ENCODE peak calls at places on chromosomes 3 and 15, in four cellular contexts. One of them, this sample, is unnamed.

GRCh38 chr3:156449712-156450574 is 105.0 kb downstream of the SSR3 start:
- DNase-seq in mesendoderm: peak
- DNase-seq in IMR-90: peak
- DNase-seq in H1: no peak
- DNase-seq in this sample: no peak

GRCh38 chr3:17972889-17973558 is 230.6 kb upstream of the TBC1D5 start:
- DNase-seq in mesendoderm: no peak
- DNase-seq in IMR-90: no peak
- DNase-seq in H1: no peak
- DNase-seq in this sample: no peak

GRCh38 chr3:129439381-129439816 is 349 bp downstream of the MBD4 start:
- DNase-seq in mesendoderm: peak
- DNase-seq in IMR-90: no peak
- DNase-seq in H1: no peak
- DNase-seq in this sample: no peak

GRCh38 chr3:114444216-114444615 is 150.4 kb downstream of the TIGIT start:
- DNase-seq in mesendoderm: no peak
- DNase-seq in IMR-90: no peak
- DNase-seq in H1: no peak
- DNase-seq in this sample: no peak

GRCh38 chr3:100361897-100362296 is 27.3 kb downstream of the NIT2 start:
- DNase-seq in mesendoderm: no peak
- DNase-seq in IMR-90: no peak
- DNase-seq in H1: no peak
- DNase-seq in this sample: no peak

GRCh38 chr3:53026423-53027162 is 19.3 kb downstream of the SFMBT1 start:
- DNase-seq in mesendoderm: peak
- DNase-seq in IMR-90: no peak
- DNase-seq in H1: no peak
- DNase-seq in this sample: peak

GRCh38 chr3:50572158-50572557 is 2.8 kb downstream of the HEMK1 start:
- DNase-seq in mesendoderm: peak
- DNase-seq in IMR-90: peak
- DNase-seq in H1: peak
- DNase-seq in this sample: peak

GRCh38 chr3:73546961-73547360 is 77.8 kb downstream of the PDZRN3 start:
- DNase-seq in mesendoderm: no peak
- DNase-seq in IMR-90: peak
- DNase-seq in H1: no peak
- DNase-seq in this sample: no peak

GRCh38 chr3:27677554-27677953 is 44.6 kb downstream of the EOMES start:
- DNase-seq in mesendoderm: no peak
- DNase-seq in IMR-90: peak
- DNase-seq in H1: no peak
- DNase-seq in this sample: no peak

GRCh38 chr15:69523010-69524001 is 70.7 kb downstream of the RPLP1 start:
- DNase-seq in mesendoderm: peak
- DNase-seq in IMR-90: peak
- DNase-seq in H1: peak
- DNase-seq in this sample: peak

GRCh38 chr15:61474796-61475195 is 245.7 kb upstream of the RORA start:
- DNase-seq in mesendoderm: no peak
- DNase-seq in IMR-90: no peak
- DNase-seq in H1: no peak
- DNase-seq in this sample: no peak

GRCh38 chr3:160003520-160004128 is 15.0 kb downstream of the IL12A start:
- DNase-seq in mesendoderm: peak
- DNase-seq in IMR-90: peak
- DNase-seq in H1: peak
- DNase-seq in this sample: peak

GRCh38 chr3:50657816-50658215 is 16.9 kb upstream of the DOCK3 start:
- DNase-seq in mesendoderm: no peak
- DNase-seq in IMR-90: no peak
- DNase-seq in H1: no peak
- DNase-seq in this sample: no peak

GRCh38 chr3:9746330-9746729 is 3.4 kb upstream of the OGG1 start:
- DNase-seq in mesendoderm: no peak
- DNase-seq in IMR-90: peak
- DNase-seq in H1: no peak
- DNase-seq in this sample: no peak

DNA sequence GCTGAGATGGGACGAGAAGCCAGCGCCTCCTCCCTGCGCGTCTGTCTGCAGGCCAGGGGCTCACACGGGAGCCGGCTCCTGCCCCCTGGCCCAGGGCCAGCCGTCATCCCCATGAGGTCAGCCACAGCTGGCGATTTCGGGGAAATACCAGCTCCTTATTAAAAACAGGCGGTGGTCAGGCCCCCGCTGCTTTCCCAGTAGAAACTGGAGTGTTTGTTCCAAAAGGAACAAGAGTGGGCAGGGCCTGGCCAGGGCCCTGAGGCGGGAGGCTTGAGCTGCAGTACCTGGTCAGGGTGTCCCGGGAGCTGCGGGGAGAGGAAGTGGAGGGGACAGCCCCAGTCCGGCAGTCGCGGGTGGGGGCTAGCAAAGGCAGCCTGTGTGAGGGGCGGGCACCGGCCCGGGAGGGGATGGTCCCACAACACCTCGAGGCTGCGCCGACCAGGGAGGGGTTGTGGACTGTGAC is 17.8 kb downstream of the MYL3 start:
- DNase-seq in mesendoderm: peak
- DNase-seq in IMR-90: peak
- DNase-seq in H1: no peak
- DNase-seq in this sample: peak
- H2BK120ac ChIP-seq in mesendoderm: no peak
- H2BK120ac ChIP-seq in IMR-90: peak
- H2BK120ac ChIP-seq in H1: no peak
- H2BK120ac ChIP-seq in this sample: no peak

GRCh38 chr3:72336821-72337479 is 511.3 kb downstream of the SHQ1 start:
- DNase-seq in mesendoderm: peak
- DNase-seq in IMR-90: peak
- DNase-seq in H1: peak
- DNase-seq in this sample: peak
- H4K5ac ChIP-seq in mesendoderm: no peak
- H4K5ac ChIP-seq in IMR-90: no peak
- H4K5ac ChIP-seq in H1: no peak
- H4K5ac ChIP-seq in this sample: no peak

DNA sequence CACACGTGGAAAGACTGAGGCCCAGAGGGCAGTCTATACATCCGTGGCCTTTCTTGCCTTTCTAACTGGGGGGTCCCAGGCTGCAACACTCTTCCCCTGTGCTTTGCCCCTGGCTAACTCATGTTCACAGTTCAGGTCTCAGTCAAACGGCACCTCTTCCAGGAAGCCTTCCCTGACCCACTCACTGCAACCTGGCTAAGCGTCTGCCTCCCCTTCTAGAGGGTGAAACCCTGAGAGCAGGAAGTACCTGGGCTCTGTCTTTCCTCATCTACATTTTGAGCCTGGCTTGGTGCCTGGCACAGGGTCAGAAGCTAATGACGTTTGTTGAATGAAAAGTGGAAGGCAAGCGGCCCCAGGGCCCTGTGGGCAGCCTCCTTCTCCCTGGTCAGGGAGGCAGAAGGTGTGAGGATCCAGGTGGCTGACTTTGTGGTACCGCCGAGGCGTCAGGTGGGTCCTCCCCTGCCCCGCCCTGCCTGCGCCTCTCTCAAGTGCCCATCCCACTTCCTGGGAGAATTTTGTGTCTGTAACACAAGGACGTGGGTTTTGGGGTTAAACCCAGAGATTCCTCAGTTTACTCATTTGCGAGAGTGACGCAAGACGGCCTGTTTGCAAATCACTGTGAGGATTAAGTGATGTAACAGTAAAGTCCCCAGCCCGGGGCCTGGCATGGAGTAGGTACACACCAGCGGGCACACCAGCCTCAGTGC is 32.1 kb downstream of the DNASE1L3 start:
- DNase-seq in mesendoderm: no peak
- DNase-seq in IMR-90: no peak
- DNase-seq in H1: no peak
- DNase-seq in this sample: no peak
- H4K8ac ChIP-seq in mesendoderm: no peak
- H4K8ac ChIP-seq in IMR-90: no peak
- H4K8ac ChIP-seq in H1: peak
- H4K8ac ChIP-seq in this sample: no peak

DNA sequence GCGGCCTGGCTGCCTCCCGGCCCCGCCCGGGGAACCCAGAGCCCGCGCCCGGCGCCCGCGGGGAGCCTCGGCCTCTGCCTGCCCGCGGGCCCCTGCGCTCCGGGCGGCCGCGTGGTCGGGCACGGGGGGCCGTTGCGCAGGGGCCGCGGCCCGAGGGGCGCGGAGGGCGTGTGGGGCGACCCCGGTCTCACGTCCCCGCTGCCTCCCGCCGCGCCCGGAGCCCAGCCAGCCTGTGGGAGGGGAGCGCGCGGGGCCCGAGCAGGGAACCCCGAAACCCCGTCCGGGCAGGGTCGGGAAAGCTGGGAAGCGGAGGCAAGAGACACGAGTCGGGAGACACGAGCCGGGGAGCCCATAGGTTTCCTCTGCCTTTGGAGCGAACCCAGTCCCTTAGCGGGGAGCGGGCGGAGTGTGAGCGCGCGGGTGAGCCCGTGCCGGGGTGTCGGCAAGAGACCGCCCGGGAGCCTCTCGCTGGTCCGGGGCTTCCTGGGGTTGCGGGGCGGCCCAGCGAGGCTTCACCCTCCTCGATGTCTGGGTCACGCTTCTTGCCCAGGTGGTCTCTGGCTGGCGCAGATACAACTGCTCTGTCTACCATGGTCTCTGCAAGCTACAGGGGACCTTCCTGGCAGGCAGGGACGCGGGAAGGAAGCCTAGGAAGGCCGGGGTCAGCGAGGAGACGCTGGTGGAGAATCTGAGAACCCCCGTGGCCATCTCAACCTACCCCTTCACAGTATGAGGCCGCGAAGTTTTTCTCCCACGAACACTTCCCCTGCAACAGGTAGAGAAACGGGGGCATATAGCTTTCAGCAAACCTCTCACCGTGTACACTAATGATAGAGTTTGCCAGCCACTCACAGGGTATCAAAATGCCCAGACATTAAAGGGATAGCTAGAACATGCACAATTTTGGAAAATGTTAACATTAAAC is 586 bp downstream of the LRRK1 start:
- DNase-seq in mesendoderm: no peak
- DNase-seq in IMR-90: peak
- DNase-seq in H1: peak
- DNase-seq in this sample: no peak
- H2BK120ac ChIP-seq in mesendoderm: no peak
- H2BK120ac ChIP-seq in IMR-90: no peak
- H2BK120ac ChIP-seq in H1: no peak
- H2BK120ac ChIP-seq in this sample: no peak

GRCh38 chr3:65685621-65686020 is 353.1 kb downstream of the MAGI1 start:
- DNase-seq in mesendoderm: no peak
- DNase-seq in IMR-90: peak
- DNase-seq in H1: no peak
- DNase-seq in this sample: no peak
- H4K5ac ChIP-seq in mesendoderm: no peak
- H4K5ac ChIP-seq in IMR-90: no peak
- H4K5ac ChIP-seq in H1: no peak
- H4K5ac ChIP-seq in this sample: no peak

GRCh38 chr15:68440136-68440535 is 8.2 kb upstream of the ITGA11 start:
- DNase-seq in mesendoderm: no peak
- DNase-seq in IMR-90: no peak
- DNase-seq in H1: peak
- DNase-seq in this sample: peak
- H4K8ac ChIP-seq in mesendoderm: no peak
- H4K8ac ChIP-seq in IMR-90: peak
- H4K8ac ChIP-seq in H1: no peak
- H4K8ac ChIP-seq in this sample: no peak

GRCh38 chr3:171809513-171810277 is 588 bp downstream of the PLD1 start:
- DNase-seq in mesendoderm: peak
- DNase-seq in IMR-90: peak
- DNase-seq in H1: peak
- DNase-seq in this sample: peak
- H2BK120ac ChIP-seq in mesendoderm: no peak
- H2BK120ac ChIP-seq in IMR-90: peak
- H2BK120ac ChIP-seq in H1: no peak
- H2BK120ac ChIP-seq in this sample: no peak

GRCh38 chr3:146130881-146131371 is 30.1 kb downstream of the PLOD2 start:
- DNase-seq in mesendoderm: no peak
- DNase-seq in IMR-90: peak
- DNase-seq in H1: no peak
- DNase-seq in this sample: no peak

GRCh38 chr3:146134348-146135117 is 26.5 kb downstream of the PLOD2 start:
- DNase-seq in mesendoderm: peak
- DNase-seq in IMR-90: peak
- DNase-seq in H1: no peak
- DNase-seq in this sample: no peak

GRCh38 chr3:146131616-146132410 is 29.2 kb downstream of the PLOD2 start:
- DNase-seq in mesendoderm: no peak
- DNase-seq in IMR-90: peak
- DNase-seq in H1: no peak
- DNase-seq in this sample: no peak

GRCh38 chr3:146136647-146137046 is 24.3 kb downstream of the PLOD2 start:
- DNase-seq in mesendoderm: no peak
- DNase-seq in IMR-90: no peak
- DNase-seq in H1: no peak
- DNase-seq in this sample: no peak

DNA sequence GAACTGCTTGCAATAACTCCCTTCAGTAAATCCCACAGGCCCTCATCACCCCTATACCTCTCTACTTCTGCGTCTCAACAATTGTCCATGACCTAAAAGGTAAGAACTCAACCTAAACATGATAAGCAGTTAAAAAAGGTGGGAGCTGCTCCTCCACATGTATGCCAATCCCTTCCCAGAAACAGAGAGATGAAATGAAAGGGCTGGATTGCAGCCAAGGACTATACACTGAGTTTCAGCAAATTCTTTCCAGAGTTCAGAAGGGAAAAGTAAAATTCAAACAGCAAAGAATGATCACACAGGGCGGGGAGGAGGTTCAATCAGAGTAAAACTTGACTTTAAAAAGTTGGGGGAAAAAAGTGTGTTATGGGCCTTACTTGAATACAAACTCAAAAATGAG is 27.5 kb downstream of the PLOD2 start:
- DNase-seq in mesendoderm: no peak
- DNase-seq in IMR-90: peak
- DNase-seq in H1: no peak
- DNase-seq in this sample: no peak
- H4K5ac ChIP-seq in mesendoderm: no peak
- H4K5ac ChIP-seq in IMR-90: no peak
- H4K5ac ChIP-seq in H1: no peak
- H4K5ac ChIP-seq in this sample: no peak